ENCODE peak calls at places on chromosomes 11 and 22, in six cellular contexts. W is naive thymus-derived CD4-positive, alpha-beta T cell; I is activated CD4-positive, CD25-positive, alpha-beta regulatory T cell treated with anti-CD3 and anti-CD28 coated beads, Interleukin-2, amount 50 U/mL, for 72 hours; M is M059J; T is stimulated activated CD4-positive, alpha-beta T cell treated with anti-CD3 and anti-CD28 coated beads, TNF-alpha, amount 100 ng/mL, for 4 hours; G is stomach. F is an unnamed sample.

GRCh38 chr22:28883917-28884753 is 763 bp downstream of the ZNRF3 start:
- DNase-seq in T (peak; percentile 22), I (peak; percentile 36), M (peak; percentile 29), G (peak; percentile 43), W (peak; percentile 57), F (peak; percentile 19)

GRCh38 chr11:128776434-128777284 is 82.8 kb downstream of the FLI1 start:
- DNase-seq in W (peak; percentile 32), I (no peak), T (no peak), G (peak; percentile 49), M (peak; percentile 11), F (no peak)

GRCh38 chr11:122696662-122697061 is 41.1 kb downstream of the UBASH3B start:
- DNase-seq in T (peak; percentile 50), G (no peak), W (peak; percentile 84), I (peak; percentile 64), M (no peak), F (peak; percentile 81)

GRCh38 chr11:17547932-17548331 is 873 bp downstream of the OTOG start:
- DNase-seq in G (no peak), M (no peak), I (no peak), T (no peak), W (no peak), F (no peak)

GRCh38 chr11:110153474-110153873 is 60.3 kb downstream of the ZC3H12C start:
- DNase-seq in W (no peak), T (no peak), M (no peak), G (no peak), I (no peak), F (no peak)

GRCh38 chr11:78069465-78069864 is 5.8 kb downstream of the THRSP start:
- DNase-seq in I (no peak), M (peak; percentile 45), W (no peak), T (no peak), G (no peak), F (no peak)

GRCh38 chr11:1916132-1916985 is 3.1 kb upstream of the TNNT3 start:
- DNase-seq in W (no peak), T (no peak), I (no peak), G (no peak), M (no peak), F (peak; percentile 44)

GRCh38 chr11:72195518-72195917 is 3.6 kb downstream of the FOLR1 start:
- DNase-seq in I (no peak), W (no peak), T (no peak), M (no peak), G (no peak), F (no peak)

GRCh38 chr11:11985016-11985715 is 23.3 kb downstream of the DKK3 start:
- DNase-seq in I (no peak), W (no peak), G (peak; percentile 15), T (no peak), M (peak; percentile 82), F (no peak)

GRCh38 chr22:48829908-48830307 is 997.8 kb downstream of the BRD1 start:
- DNase-seq in T (no peak), W (no peak), I (no peak), M (no peak), G (no peak), F (no peak)

GRCh38 chr11:111459506-111460270 is 52.5 kb downstream of the BTG4 start:
- DNase-seq in W (no peak), T (no peak), I (no peak), G (no peak), M (no peak), F (no peak)

GRCh38 chr11:35649984-35650383 is 12.6 kb upstream of the TRIM44 start:
- DNase-seq in G (no peak), M (peak; percentile 79), I (no peak), W (no peak), T (no peak), F (no peak)

GRCh38 chr11:122656073-122656630 is 630 bp downstream of the UBASH3B start:
- DNase-seq in T (peak; percentile 15), I (peak; percentile 58), M (peak; percentile 75), G (peak; percentile 38), W (peak; percentile 44), F (peak; percentile 72)

GRCh38 chr22:46864314-46865051 is 102.0 kb downstream of the TBC1D22A start:
- DNase-seq in G (no peak), M (no peak), I (no peak), W (no peak), T (no peak), F (no peak)

GRCh38 chr11:120835601-120836228 is 188.2 kb upstream of the TBCEL start:
- DNase-seq in T (no peak), G (no peak), M (no peak), W (no peak), I (no peak), F (no peak)

F was measured in Peyer's patch.